ENCODE peak calls at places on chromosome 4, in five cellular contexts. One of them, this sample, is unnamed.

GRCh38 chr4:44988011-44988410 is 261.7 kb upstream of the GNPDA2 start:
- DNase-seq in K562: no peak
- DNase-seq in HepG2: no peak
- DNase-seq in GM12878: no peak
- DNase-seq in SK-N-SH: no peak
- DNase-seq in this sample: no peak

GRCh38 chr4:156060661-156061060 is 107.0 kb upstream of the CTSO start:
- DNase-seq in SK-N-SH: no peak
- DNase-seq in GM12878: no peak
- DNase-seq in HepG2: no peak
- DNase-seq in K562: no peak
- DNase-seq in this sample: no peak

GRCh38 chr4:5890063-5890727 is 2.7 kb downstream of the CRMP1 start:
- DNase-seq in GM12878: no peak
- DNase-seq in HepG2: no peak
- DNase-seq in K562: no peak
- DNase-seq in SK-N-SH: peak; percentile 89
- DNase-seq in this sample: peak; percentile 82

GRCh38 chr4:45370370-45370769 is 644.0 kb upstream of the GNPDA2 start:
- DNase-seq in K562: no peak
- DNase-seq in HepG2: no peak
- DNase-seq in SK-N-SH: no peak
- DNase-seq in GM12878: no peak
- DNase-seq in this sample: no peak

GRCh38 chr4:39706829-39707511 is 9.0 kb downstream of the UBE2K start:
- DNase-seq in SK-N-SH: no peak
- DNase-seq in HepG2: no peak
- DNase-seq in GM12878: no peak
- DNase-seq in K562: no peak
- DNase-seq in this sample: no peak

GRCh38 chr4:13706130-13706529 is 78.6 kb upstream of the BOD1L1 start:
- DNase-seq in K562: no peak
- DNase-seq in HepG2: no peak
- DNase-seq in GM12878: no peak
- DNase-seq in SK-N-SH: no peak
- DNase-seq in this sample: no peak

GRCh38 chr4:79249879-79250503 is 75.9 kb downstream of the NAA11 start:
- DNase-seq in GM12878: no peak
- DNase-seq in HepG2: no peak
- DNase-seq in SK-N-SH: no peak
- DNase-seq in K562: no peak
- DNase-seq in this sample: no peak

GRCh38 chr4:70315928-70316327 is 18.9 kb upstream of the CABS1 start:
- DNase-seq in HepG2: no peak
- DNase-seq in SK-N-SH: no peak
- DNase-seq in K562: no peak
- DNase-seq in GM12878: no peak
- DNase-seq in this sample: no peak

GRCh38 chr4:151600432-151600831 is 160.4 kb downstream of the GATB start:
- DNase-seq in GM12878: no peak
- DNase-seq in HepG2: no peak
- DNase-seq in SK-N-SH: no peak
- DNase-seq in K562: no peak
- DNase-seq in this sample: no peak

GRCh38 chr4:92270908-92271307 is 32.9 kb upstream of the GRID2 start:
- DNase-seq in GM12878: no peak
- DNase-seq in K562: no peak
- DNase-seq in HepG2: no peak
- DNase-seq in SK-N-SH: peak; percentile 2
- DNase-seq in this sample: peak; percentile 20

GRCh38 chr4:5760936-5761480 is 50.0 kb downstream of the EVC start:
- DNase-seq in SK-N-SH: no peak
- DNase-seq in GM12878: no peak
- DNase-seq in HepG2: no peak
- DNase-seq in K562: no peak
- DNase-seq in this sample: no peak

GRCh38 chr4:168028568-168028967 is 63.8 kb upstream of the ANXA10 start:
- DNase-seq in SK-N-SH: peak; percentile 5
- DNase-seq in K562: no peak
- DNase-seq in GM12878: no peak
- DNase-seq in HepG2: peak; percentile 5
- DNase-seq in this sample: peak; percentile 10

GRCh38 chr4:69658133-69658532 is 5.1 kb upstream of the UGT2A1 start:
- DNase-seq in K562: no peak
- DNase-seq in GM12878: no peak
- DNase-seq in HepG2: no peak
- DNase-seq in SK-N-SH: no peak
- DNase-seq in this sample: no peak

GRCh38 chr4:124768596-124768995 is 56.1 kb upstream of the ANKRD50 start:
- DNase-seq in HepG2: no peak
- DNase-seq in K562: no peak
- DNase-seq in SK-N-SH: no peak
- DNase-seq in GM12878: no peak
- DNase-seq in this sample: no peak

DNA sequence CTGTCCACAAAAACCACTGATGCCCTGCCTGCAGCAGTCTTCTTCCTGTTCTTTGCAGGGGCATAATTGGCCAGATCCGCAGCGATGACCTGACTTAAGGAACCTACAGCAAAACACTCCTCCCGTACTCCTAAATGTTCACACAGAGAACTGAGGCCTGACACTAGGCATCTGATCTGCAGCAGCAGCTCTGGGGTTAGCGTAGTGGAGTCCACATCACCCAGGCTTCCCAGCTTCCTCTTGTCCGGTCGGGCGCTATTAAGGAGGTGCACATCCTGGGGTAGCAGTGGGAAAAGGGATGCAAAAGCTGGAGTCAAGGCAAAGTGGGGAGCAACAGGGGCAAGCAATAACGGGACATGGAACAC is 758 bp downstream of the SCFD2 start:
- DNase-seq in SK-N-SH: peak; percentile 50
- DNase-seq in HepG2: peak; percentile 11
- DNase-seq in GM12878: no peak
- DNase-seq in K562: peak; percentile 19
- DNase-seq in this sample: peak; percentile 42
- TF ChIP-seq FOXM1 in SK-N-SH: no peak
- TF ChIP-seq FOXM1 in HepG2: no peak
- TF ChIP-seq FOXM1 in GM12878: no peak
- TF ChIP-seq FOXM1 in K562: no peak
- TF ChIP-seq FOXM1 in this sample: no peak

GRCh38 chr4:127623755-127624087 is 9.0 kb upstream of the INTU start:
- DNase-seq in HepG2: no peak
- DNase-seq in GM12878: no peak
- DNase-seq in SK-N-SH: no peak
- DNase-seq in K562: no peak
- DNase-seq in this sample: no peak
- TF ChIP-seq FOXM1 in HepG2: no peak
- TF ChIP-seq FOXM1 in GM12878: no peak
- TF ChIP-seq FOXM1 in SK-N-SH: no peak
- TF ChIP-seq FOXM1 in K562: no peak
- TF ChIP-seq FOXM1 in this sample: no peak

GRCh38 chr4:10619220-10619619 is 65.3 kb downstream of the CLNK start:
- DNase-seq in K562: no peak
- DNase-seq in GM12878: no peak
- DNase-seq in HepG2: no peak
- DNase-seq in SK-N-SH: no peak
- DNase-seq in this sample: no peak
- TF ChIP-seq FOXM1 in K562: no peak
- TF ChIP-seq FOXM1 in GM12878: no peak
- TF ChIP-seq FOXM1 in HepG2: no peak
- TF ChIP-seq FOXM1 in SK-N-SH: no peak
- TF ChIP-seq FOXM1 in this sample: no peak

GRCh38 chr4:154348657-154349056 is 142.9 kb downstream of the DCHS2 start:
- DNase-seq in HepG2: peak; percentile 1
- DNase-seq in GM12878: no peak
- DNase-seq in SK-N-SH: no peak
- DNase-seq in K562: no peak
- DNase-seq in this sample: no peak
- TF ChIP-seq FOXM1 in HepG2: no peak
- TF ChIP-seq FOXM1 in GM12878: no peak
- TF ChIP-seq FOXM1 in SK-N-SH: no peak
- TF ChIP-seq FOXM1 in K562: no peak
- TF ChIP-seq FOXM1 in this sample: no peak

GRCh38 chr4:75596061-75596460 is 34.3 kb downstream of the CDKL2 start:
- DNase-seq in HepG2: no peak
- DNase-seq in GM12878: no peak
- DNase-seq in K562: no peak
- DNase-seq in SK-N-SH: no peak
- DNase-seq in this sample: no peak

GRCh38 chr4:75593393-75593792 is 36.9 kb downstream of the CDKL2 start:
- DNase-seq in K562: no peak
- DNase-seq in HepG2: no peak
- DNase-seq in GM12878: no peak
- DNase-seq in SK-N-SH: no peak
- DNase-seq in this sample: no peak

GRCh38 chr4:75599647-75600046 is 30.7 kb downstream of the CDKL2 start:
- DNase-seq in GM12878: no peak
- DNase-seq in HepG2: no peak
- DNase-seq in K562: no peak
- DNase-seq in SK-N-SH: no peak
- DNase-seq in this sample: no peak

GRCh38 chr4:75598390-75598789 is 31.9 kb downstream of the CDKL2 start:
- DNase-seq in GM12878: no peak
- DNase-seq in SK-N-SH: no peak
- DNase-seq in HepG2: no peak
- DNase-seq in K562: no peak
- DNase-seq in this sample: no peak
- TF ChIP-seq FOXM1 in GM12878: no peak
- TF ChIP-seq FOXM1 in SK-N-SH: no peak
- TF ChIP-seq FOXM1 in HepG2: no peak
- TF ChIP-seq FOXM1 in K562: no peak
- TF ChIP-seq FOXM1 in this sample: no peak

GRCh38 chr4:3710451-3711182 is 55.6 kb upstream of the ADRA2C start:
- DNase-seq in HepG2: no peak
- DNase-seq in GM12878: no peak
- DNase-seq in SK-N-SH: no peak
- DNase-seq in K562: no peak
- DNase-seq in this sample: no peak
- TF ChIP-seq FOXM1 in HepG2: no peak
- TF ChIP-seq FOXM1 in GM12878: no peak
- TF ChIP-seq FOXM1 in SK-N-SH: no peak
- TF ChIP-seq FOXM1 in K562: no peak
- TF ChIP-seq FOXM1 in this sample: no peak

This sample was measured in HEK293T.